ENCODE peak calls at places on chromosome 2, in five cellular contexts. One of them, this sample, is unnamed.

GRCh38 chr2:68767031-68767961 is 32.7 kb downstream of the ARHGAP25 start:
- DNase-seq in heart right ventricle: no peak
- DNase-seq in brain microvascular endothelial cell: no peak
- DNase-seq in lung: no peak
- DNase-seq in pancreas: no peak
- DNase-seq in this sample: no peak

GRCh38 chr2:234960091-234961088 is 8.6 kb downstream of the SH3BP4 start:
- DNase-seq in heart right ventricle: no peak
- DNase-seq in brain microvascular endothelial cell: no peak
- DNase-seq in pancreas: no peak
- DNase-seq in lung: no peak
- DNase-seq in this sample: no peak

GRCh38 chr2:42761554-42761953 is 2.4 kb downstream of the OXER1 start:
- DNase-seq in pancreas: no peak
- DNase-seq in heart right ventricle: no peak
- DNase-seq in lung: no peak
- DNase-seq in brain microvascular endothelial cell: no peak
- DNase-seq in this sample: no peak

GRCh38 chr2:220648628-220649027 is 923.5 kb downstream of the EPHA4 start:
- DNase-seq in brain microvascular endothelial cell: no peak
- DNase-seq in lung: no peak
- DNase-seq in heart right ventricle: no peak
- DNase-seq in pancreas: no peak
- DNase-seq in this sample: no peak

GRCh38 chr2:43159797-43160196 is 66.6 kb downstream of the ZFP36L2 start:
- DNase-seq in pancreas: no peak
- DNase-seq in lung: no peak
- DNase-seq in heart right ventricle: no peak
- DNase-seq in brain microvascular endothelial cell: no peak
- DNase-seq in this sample: no peak

GRCh38 chr2:7880561-7880960 is 801.3 kb upstream of the ID2 start:
- DNase-seq in brain microvascular endothelial cell: no peak
- DNase-seq in heart right ventricle: no peak
- DNase-seq in lung: no peak
- DNase-seq in pancreas: no peak
- DNase-seq in this sample: no peak

GRCh38 chr2:48218169-48218568 is 311.8 kb upstream of the STON1 start:
- DNase-seq in heart right ventricle: no peak
- DNase-seq in pancreas: no peak
- DNase-seq in lung: no peak
- DNase-seq in brain microvascular endothelial cell: no peak
- DNase-seq in this sample: no peak

GRCh38 chr2:134522856-134523460 is 195.8 kb downstream of the TMEM163 start:
- DNase-seq in heart right ventricle: no peak
- DNase-seq in lung: no peak
- DNase-seq in brain microvascular endothelial cell: no peak
- DNase-seq in pancreas: no peak
- DNase-seq in this sample: no peak

GRCh38 chr2:177731384-177731783 is 338.8 kb downstream of the AGPS start:
- DNase-seq in pancreas: no peak
- DNase-seq in lung: no peak
- DNase-seq in brain microvascular endothelial cell: no peak
- DNase-seq in heart right ventricle: no peak
- DNase-seq in this sample: no peak

GRCh38 chr2:193584522-193584938 is 1389.8 kb upstream of the TMEFF2 start:
- DNase-seq in lung: no peak
- DNase-seq in heart right ventricle: no peak
- DNase-seq in brain microvascular endothelial cell: peak
- DNase-seq in pancreas: no peak
- DNase-seq in this sample: no peak

GRCh38 chr2:223090540-223091235 is 38.7 kb downstream of the KCNE4 start:
- DNase-seq in brain microvascular endothelial cell: no peak
- DNase-seq in heart right ventricle: no peak
- DNase-seq in pancreas: no peak
- DNase-seq in lung: no peak
- DNase-seq in this sample: no peak

GRCh38 chr2:33494877-33495641 is 18.6 kb downstream of the RASGRP3 start:
- DNase-seq in lung: no peak
- DNase-seq in heart right ventricle: no peak
- DNase-seq in pancreas: no peak
- DNase-seq in brain microvascular endothelial cell: no peak
- DNase-seq in this sample: no peak

GRCh38 chr2:205883965-205884364 is 201.7 kb downstream of the NRP2 start:
- DNase-seq in pancreas: no peak
- DNase-seq in lung: no peak
- DNase-seq in heart right ventricle: no peak
- DNase-seq in brain microvascular endothelial cell: no peak
- DNase-seq in this sample: no peak

GRCh38 chr2:101718993-101719571 is 21.6 kb downstream of the MAP4K4 start:
- DNase-seq in pancreas: no peak
- DNase-seq in brain microvascular endothelial cell: no peak
- DNase-seq in lung: no peak
- DNase-seq in heart right ventricle: no peak
- DNase-seq in this sample: no peak

GRCh38 chr2:222033541-222033940 is 265.3 kb downstream of the PAX3 start:
- DNase-seq in brain microvascular endothelial cell: peak
- DNase-seq in lung: no peak
- DNase-seq in heart right ventricle: no peak
- DNase-seq in pancreas: no peak
- DNase-seq in this sample: no peak

GRCh38 chr2:136920652-136921333 is 155.4 kb downstream of the THSD7B start:
- DNase-seq in pancreas: no peak
- DNase-seq in lung: no peak
- DNase-seq in brain microvascular endothelial cell: no peak
- DNase-seq in heart right ventricle: peak
- DNase-seq in this sample: no peak

GRCh38 chr2:235937936-235938335 is 230.2 kb downstream of the GBX2 start:
- DNase-seq in lung: no peak
- DNase-seq in heart right ventricle: no peak
- DNase-seq in pancreas: no peak
- DNase-seq in brain microvascular endothelial cell: no peak
- DNase-seq in this sample: no peak

GRCh38 chr2:13106302-13106701 is 389.6 kb downstream of the TRIB2 start:
- DNase-seq in pancreas: no peak
- DNase-seq in lung: no peak
- DNase-seq in heart right ventricle: no peak
- DNase-seq in brain microvascular endothelial cell: no peak
- DNase-seq in this sample: no peak

GRCh38 chr2:71749671-71750101 is 296.3 kb downstream of the DYSF start:
- DNase-seq in brain microvascular endothelial cell: no peak
- DNase-seq in lung: no peak
- DNase-seq in heart right ventricle: no peak
- DNase-seq in pancreas: no peak
- DNase-seq in this sample: no peak

GRCh38 chr2:219954331-219954730 is 326.9 kb downstream of the SLC4A3 start:
- DNase-seq in brain microvascular endothelial cell: no peak
- DNase-seq in heart right ventricle: no peak
- DNase-seq in lung: no peak
- DNase-seq in pancreas: no peak
- DNase-seq in this sample: no peak

GRCh38 chr2:26647981-26648380 is 6.8 kb upstream of the CIB4 start:
- DNase-seq in brain microvascular endothelial cell: no peak
- DNase-seq in lung: no peak
- DNase-seq in pancreas: no peak
- DNase-seq in heart right ventricle: no peak
- DNase-seq in this sample: no peak

GRCh38 chr2:69559696-69560482 is 83.7 kb downstream of the AAK1 start:
- DNase-seq in brain microvascular endothelial cell: peak
- DNase-seq in pancreas: no peak
- DNase-seq in lung: no peak
- DNase-seq in heart right ventricle: no peak
- DNase-seq in this sample: no peak

GRCh38 chr2:35228584-35228983 is 1127.0 kb upstream of the CRIM1 start:
- DNase-seq in pancreas: no peak
- DNase-seq in heart right ventricle: no peak
- DNase-seq in brain microvascular endothelial cell: no peak
- DNase-seq in lung: no peak
- DNase-seq in this sample: no peak

GRCh38 chr2:217402622-217403383 is 542.9 kb upstream of the TNP1 start:
- DNase-seq in brain microvascular endothelial cell: no peak
- DNase-seq in lung: no peak
- DNase-seq in heart right ventricle: peak
- DNase-seq in pancreas: no peak
- DNase-seq in this sample: no peak

GRCh38 chr2:112777036-112777435 is 7.3 kb downstream of the IL1A start:
- DNase-seq in heart right ventricle: no peak
- DNase-seq in brain microvascular endothelial cell: no peak
- DNase-seq in pancreas: no peak
- DNase-seq in lung: no peak
- DNase-seq in this sample: no peak

GRCh38 chr2:214713080-214713830 is 96.2 kb downstream of the BARD1 start:
- DNase-seq in brain microvascular endothelial cell: no peak
- DNase-seq in heart right ventricle: no peak
- DNase-seq in pancreas: peak
- DNase-seq in lung: no peak
- DNase-seq in this sample: no peak

GRCh38 chr2:233542507-233542906 is 24.1 kb downstream of the USP40 start:
- DNase-seq in brain microvascular endothelial cell: peak
- DNase-seq in pancreas: no peak
- DNase-seq in heart right ventricle: no peak
- DNase-seq in lung: no peak
- DNase-seq in this sample: no peak

GRCh38 chr2:17401096-17401495 is 117.1 kb downstream of the RAD51AP2 start:
- DNase-seq in heart right ventricle: no peak
- DNase-seq in pancreas: no peak
- DNase-seq in brain microvascular endothelial cell: no peak
- DNase-seq in lung: no peak
- DNase-seq in this sample: no peak

GRCh38 chr2:54589340-54590215 is 133.5 kb downstream of the SPTBN1 start:
- DNase-seq in heart right ventricle: no peak
- DNase-seq in lung: no peak
- DNase-seq in pancreas: no peak
- DNase-seq in brain microvascular endothelial cell: peak
- DNase-seq in this sample: no peak

GRCh38 chr2:174683392-174683759 is 80.9 kb downstream of the CHRNA1 start:
- DNase-seq in lung: no peak
- DNase-seq in heart right ventricle: no peak
- DNase-seq in pancreas: no peak
- DNase-seq in brain microvascular endothelial cell: peak
- DNase-seq in this sample: no peak

GRCh38 chr2:74440378-74441110 is 1.2 kb downstream of the RTKN start:
- DNase-seq in brain microvascular endothelial cell: peak
- DNase-seq in pancreas: peak
- DNase-seq in lung: peak
- DNase-seq in heart right ventricle: peak
- DNase-seq in this sample: peak

GRCh38 chr2:43294973-43295603 is 68.7 kb upstream of the ZFP36L2 start:
- DNase-seq in heart right ventricle: no peak
- DNase-seq in brain microvascular endothelial cell: no peak
- DNase-seq in pancreas: no peak
- DNase-seq in lung: no peak
- DNase-seq in this sample: no peak

GRCh38 chr2:172556284-172557033 is 569 bp downstream of the PDK1 start:
- DNase-seq in brain microvascular endothelial cell: peak
- DNase-seq in lung: peak
- DNase-seq in pancreas: peak
- DNase-seq in heart right ventricle: peak
- DNase-seq in this sample: peak

GRCh38 chr2:118310878-118311442 is 222.7 kb downstream of the INSIG2 start:
- DNase-seq in lung: no peak
- DNase-seq in brain microvascular endothelial cell: no peak
- DNase-seq in heart right ventricle: no peak
- DNase-seq in pancreas: no peak
- DNase-seq in this sample: no peak

GRCh38 chr2:10897956-10898355 is 13.8 kb upstream of the KCNF1 start:
- DNase-seq in lung: no peak
- DNase-seq in heart right ventricle: no peak
- DNase-seq in brain microvascular endothelial cell: peak
- DNase-seq in pancreas: no peak
- DNase-seq in this sample: no peak

GRCh38 chr2:127174176-127174575 is 45.9 kb downstream of the CYP27C1 start:
- DNase-seq in brain microvascular endothelial cell: peak
- DNase-seq in lung: no peak
- DNase-seq in heart right ventricle: no peak
- DNase-seq in pancreas: no peak
- DNase-seq in this sample: no peak
- TF ChIP-seq CTCF in brain microvascular endothelial cell: peak
- TF ChIP-seq CTCF in lung: no peak
- TF ChIP-seq CTCF in heart right ventricle: peak
- TF ChIP-seq CTCF in pancreas: no peak
- TF ChIP-seq CTCF in this sample: no peak

DNA sequence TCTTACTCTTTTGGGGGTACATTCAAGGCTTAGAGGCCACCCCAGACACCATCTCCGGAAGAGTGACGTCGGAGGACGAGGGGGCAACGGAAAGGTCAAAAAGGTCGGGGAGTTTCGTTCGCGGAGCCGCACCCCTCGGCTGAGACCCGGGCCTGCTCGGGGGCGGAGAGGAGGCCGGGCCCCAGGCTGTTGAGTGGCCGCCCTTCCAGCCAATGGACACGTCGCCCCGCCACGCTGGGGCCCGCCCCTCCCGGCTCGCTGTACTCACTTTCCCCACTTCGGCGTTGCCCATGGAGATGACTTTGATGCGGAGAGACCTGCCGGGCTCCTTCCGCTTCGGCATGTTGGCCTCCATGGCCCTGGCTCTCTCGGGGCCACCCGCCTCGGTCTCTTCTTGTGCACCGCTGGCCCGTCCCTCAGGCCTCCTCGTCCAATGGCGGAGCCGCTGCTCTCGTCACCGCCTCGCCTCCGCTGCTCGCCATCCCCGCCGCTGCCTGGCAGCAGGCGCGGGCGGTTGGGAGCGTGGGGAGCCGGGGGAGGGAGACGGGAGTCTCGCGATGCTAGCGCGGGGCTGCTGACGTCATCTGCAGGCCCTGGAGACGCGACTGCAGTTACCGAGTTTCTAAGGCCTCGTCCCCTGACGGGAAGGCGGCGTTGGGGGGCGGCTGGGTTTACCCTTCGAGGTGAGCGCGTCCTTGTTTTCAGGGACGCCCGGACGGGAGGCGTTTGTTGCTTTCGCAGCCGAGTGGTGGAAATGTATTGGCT is at the start of gene DNAJC27:
- DNase-seq in lung: peak
- DNase-seq in pancreas: peak
- DNase-seq in brain microvascular endothelial cell: peak
- DNase-seq in heart right ventricle: peak
- DNase-seq in this sample: peak
- TF ChIP-seq CTCF in lung: no peak
- TF ChIP-seq CTCF in pancreas: no peak
- TF ChIP-seq CTCF in brain microvascular endothelial cell: no peak
- TF ChIP-seq CTCF in heart right ventricle: no peak
- TF ChIP-seq CTCF in this sample: no peak

DNA sequence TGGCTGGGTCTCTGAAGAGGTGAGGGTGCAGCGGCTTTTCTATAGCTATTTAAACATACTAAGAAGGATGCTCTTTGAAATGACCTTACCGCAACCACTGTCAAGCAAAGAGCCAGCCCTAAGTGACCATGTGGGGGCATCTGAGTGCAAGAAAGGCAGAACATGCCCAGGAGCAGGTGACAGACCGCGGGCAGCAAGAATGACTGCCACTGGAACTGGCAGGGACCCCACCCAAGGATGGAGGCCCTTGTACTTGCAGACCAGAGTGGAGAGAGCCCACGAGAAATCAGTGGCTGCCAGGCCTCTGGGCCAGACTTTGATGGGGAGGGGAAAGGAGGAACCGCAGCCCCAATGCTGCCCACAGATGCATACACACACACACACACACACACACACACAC is 33.1 kb downstream of the DNMT3A start:
- DNase-seq in lung: no peak
- DNase-seq in brain microvascular endothelial cell: no peak
- DNase-seq in heart right ventricle: no peak
- DNase-seq in pancreas: no peak
- DNase-seq in this sample: no peak
- TF ChIP-seq CTCF in lung: no peak
- TF ChIP-seq CTCF in brain microvascular endothelial cell: no peak
- TF ChIP-seq CTCF in heart right ventricle: no peak
- TF ChIP-seq CTCF in pancreas: no peak
- TF ChIP-seq CTCF in this sample: no peak

GRCh38 chr2:108417254-108417653 is 31.8 kb upstream of the GCC2 start:
- DNase-seq in pancreas: no peak
- DNase-seq in lung: no peak
- DNase-seq in heart right ventricle: no peak
- DNase-seq in brain microvascular endothelial cell: no peak
- DNase-seq in this sample: no peak
- TF ChIP-seq CTCF in pancreas: no peak
- TF ChIP-seq CTCF in lung: no peak
- TF ChIP-seq CTCF in heart right ventricle: peak
- TF ChIP-seq CTCF in brain microvascular endothelial cell: peak
- TF ChIP-seq CTCF in this sample: no peak

This sample was measured in natural killer cell.